ENCODE peak calls at places on chromosomes 11 and 22, in eight cellular contexts. One of them, this sample, is unnamed.

GRCh38 chr11:120869516-120870011 is 154.3 kb upstream of the TBCEL start:
- DNase-seq in adipocyte: no peak
- DNase-seq in M059J: no peak
- DNase-seq in fibroblast of mammary gland: no peak
- DNase-seq in 8988T: no peak
- DNase-seq in stimulated activated CD4-positive, alpha-beta T cell treated with anti-CD3 and anti-CD28 coated beads, Interleukin-1b, Interleukin-23, amount 100 ng/mL, for 4 hours: no peak
- DNase-seq in cardiac fibroblast: no peak
- DNase-seq in NCI-H1105: no peak
- DNase-seq in this sample: no peak

GRCh38 chr11:126164781-126165180 is 46.7 kb downstream of the RPUSD4 start:
- DNase-seq in 8988T: no peak
- DNase-seq in M059J: no peak
- DNase-seq in fibroblast of mammary gland: no peak
- DNase-seq in stimulated activated CD4-positive, alpha-beta T cell treated with anti-CD3 and anti-CD28 coated beads, Interleukin-1b, Interleukin-23, amount 100 ng/mL, for 4 hours: no peak
- DNase-seq in adipocyte: no peak
- DNase-seq in NCI-H1105: no peak
- DNase-seq in cardiac fibroblast: no peak
- DNase-seq in this sample: no peak

GRCh38 chr22:47245286-47245685 is 482.8 kb downstream of the TBC1D22A start:
- DNase-seq in stimulated activated CD4-positive, alpha-beta T cell treated with anti-CD3 and anti-CD28 coated beads, Interleukin-1b, Interleukin-23, amount 100 ng/mL, for 4 hours: no peak
- DNase-seq in cardiac fibroblast: no peak
- DNase-seq in NCI-H1105: no peak
- DNase-seq in adipocyte: no peak
- DNase-seq in M059J: no peak
- DNase-seq in fibroblast of mammary gland: no peak
- DNase-seq in 8988T: no peak
- DNase-seq in this sample: no peak

GRCh38 chr11:10522921-10523320 is 18.1 kb downstream of the RNF141 start:
- DNase-seq in adipocyte: peak
- DNase-seq in NCI-H1105: no peak
- DNase-seq in cardiac fibroblast: no peak
- DNase-seq in fibroblast of mammary gland: no peak
- DNase-seq in stimulated activated CD4-positive, alpha-beta T cell treated with anti-CD3 and anti-CD28 coated beads, Interleukin-1b, Interleukin-23, amount 100 ng/mL, for 4 hours: no peak
- DNase-seq in 8988T: no peak
- DNase-seq in M059J: no peak
- DNase-seq in this sample: no peak

GRCh38 chr11:74932797-74933196 is 16.1 kb downstream of the XRRA1 start:
- DNase-seq in adipocyte: no peak
- DNase-seq in cardiac fibroblast: no peak
- DNase-seq in 8988T: no peak
- DNase-seq in stimulated activated CD4-positive, alpha-beta T cell treated with anti-CD3 and anti-CD28 coated beads, Interleukin-1b, Interleukin-23, amount 100 ng/mL, for 4 hours: no peak
- DNase-seq in NCI-H1105: no peak
- DNase-seq in fibroblast of mammary gland: peak
- DNase-seq in M059J: peak
- DNase-seq in this sample: peak

GRCh38 chr22:39534591-39535301 is 2.2 kb upstream of the RPS19BP1 start:
- DNase-seq in NCI-H1105: peak
- DNase-seq in fibroblast of mammary gland: peak
- DNase-seq in adipocyte: peak
- DNase-seq in stimulated activated CD4-positive, alpha-beta T cell treated with anti-CD3 and anti-CD28 coated beads, Interleukin-1b, Interleukin-23, amount 100 ng/mL, for 4 hours: peak
- DNase-seq in M059J: peak
- DNase-seq in 8988T: peak
- DNase-seq in cardiac fibroblast: peak
- DNase-seq in this sample: no peak

GRCh38 chr11:76617553-76618265 is 52.8 kb downstream of the LRRC32 start:
- DNase-seq in NCI-H1105: no peak
- DNase-seq in adipocyte: peak
- DNase-seq in fibroblast of mammary gland: peak
- DNase-seq in 8988T: no peak
- DNase-seq in M059J: no peak
- DNase-seq in cardiac fibroblast: peak
- DNase-seq in stimulated activated CD4-positive, alpha-beta T cell treated with anti-CD3 and anti-CD28 coated beads, Interleukin-1b, Interleukin-23, amount 100 ng/mL, for 4 hours: no peak
- DNase-seq in this sample: peak

GRCh38 chr11:1231396-1232327 is 8.8 kb downstream of the MUC5B start:
- DNase-seq in NCI-H1105: peak
- DNase-seq in stimulated activated CD4-positive, alpha-beta T cell treated with anti-CD3 and anti-CD28 coated beads, Interleukin-1b, Interleukin-23, amount 100 ng/mL, for 4 hours: no peak
- DNase-seq in 8988T: peak
- DNase-seq in M059J: no peak
- DNase-seq in cardiac fibroblast: no peak
- DNase-seq in fibroblast of mammary gland: no peak
- DNase-seq in adipocyte: no peak
- DNase-seq in this sample: no peak

GRCh38 chr22:37560682-37561208 is 465 bp downstream of the CDC42EP1 start:
- DNase-seq in 8988T: no peak
- DNase-seq in M059J: peak
- DNase-seq in fibroblast of mammary gland: no peak
- DNase-seq in NCI-H1105: no peak
- DNase-seq in cardiac fibroblast: peak
- DNase-seq in stimulated activated CD4-positive, alpha-beta T cell treated with anti-CD3 and anti-CD28 coated beads, Interleukin-1b, Interleukin-23, amount 100 ng/mL, for 4 hours: no peak
- DNase-seq in adipocyte: peak
- DNase-seq in this sample: no peak

GRCh38 chr11:44943118-44943517 is 7.6 kb downstream of the TP53I11 start:
- DNase-seq in cardiac fibroblast: no peak
- DNase-seq in 8988T: no peak
- DNase-seq in NCI-H1105: no peak
- DNase-seq in fibroblast of mammary gland: no peak
- DNase-seq in M059J: no peak
- DNase-seq in stimulated activated CD4-positive, alpha-beta T cell treated with anti-CD3 and anti-CD28 coated beads, Interleukin-1b, Interleukin-23, amount 100 ng/mL, for 4 hours: peak
- DNase-seq in adipocyte: no peak
- DNase-seq in this sample: no peak

GRCh38 chr22:32828150-32828549 is 26.6 kb downstream of the TIMP3 start:
- DNase-seq in fibroblast of mammary gland: no peak
- DNase-seq in 8988T: no peak
- DNase-seq in adipocyte: no peak
- DNase-seq in M059J: no peak
- DNase-seq in stimulated activated CD4-positive, alpha-beta T cell treated with anti-CD3 and anti-CD28 coated beads, Interleukin-1b, Interleukin-23, amount 100 ng/mL, for 4 hours: no peak
- DNase-seq in cardiac fibroblast: no peak
- DNase-seq in NCI-H1105: no peak
- DNase-seq in this sample: no peak

GRCh38 chr22:23688571-23688970 is 2.2 kb upstream of the RGL4 start:
- DNase-seq in 8988T: no peak
- DNase-seq in NCI-H1105: no peak
- DNase-seq in M059J: no peak
- DNase-seq in fibroblast of mammary gland: no peak
- DNase-seq in stimulated activated CD4-positive, alpha-beta T cell treated with anti-CD3 and anti-CD28 coated beads, Interleukin-1b, Interleukin-23, amount 100 ng/mL, for 4 hours: no peak
- DNase-seq in cardiac fibroblast: no peak
- DNase-seq in adipocyte: no peak
- DNase-seq in this sample: no peak

GRCh38 chr11:35006389-35007128 is 90.1 kb downstream of the PDHX start:
- DNase-seq in cardiac fibroblast: no peak
- DNase-seq in adipocyte: no peak
- DNase-seq in NCI-H1105: no peak
- DNase-seq in M059J: peak
- DNase-seq in 8988T: no peak
- DNase-seq in stimulated activated CD4-positive, alpha-beta T cell treated with anti-CD3 and anti-CD28 coated beads, Interleukin-1b, Interleukin-23, amount 100 ng/mL, for 4 hours: no peak
- DNase-seq in fibroblast of mammary gland: no peak
- DNase-seq in this sample: no peak

GRCh38 chr11:42025404-42025803 is 566.0 kb upstream of the LRRC4C start:
- DNase-seq in stimulated activated CD4-positive, alpha-beta T cell treated with anti-CD3 and anti-CD28 coated beads, Interleukin-1b, Interleukin-23, amount 100 ng/mL, for 4 hours: no peak
- DNase-seq in cardiac fibroblast: peak
- DNase-seq in fibroblast of mammary gland: no peak
- DNase-seq in M059J: no peak
- DNase-seq in adipocyte: no peak
- DNase-seq in NCI-H1105: no peak
- DNase-seq in 8988T: no peak
- DNase-seq in this sample: no peak

GRCh38 chr11:112499908-112500204 is 239.2 kb upstream of the PLET1 start:
- DNase-seq in M059J: no peak
- DNase-seq in NCI-H1105: no peak
- DNase-seq in fibroblast of mammary gland: no peak
- DNase-seq in cardiac fibroblast: no peak
- DNase-seq in adipocyte: no peak
- DNase-seq in 8988T: no peak
- DNase-seq in stimulated activated CD4-positive, alpha-beta T cell treated with anti-CD3 and anti-CD28 coated beads, Interleukin-1b, Interleukin-23, amount 100 ng/mL, for 4 hours: no peak
- DNase-seq in this sample: no peak

GRCh38 chr11:134939046-134939445 is 527.0 kb upstream of the B3GAT1 start:
- DNase-seq in 8988T: no peak
- DNase-seq in fibroblast of mammary gland: no peak
- DNase-seq in stimulated activated CD4-positive, alpha-beta T cell treated with anti-CD3 and anti-CD28 coated beads, Interleukin-1b, Interleukin-23, amount 100 ng/mL, for 4 hours: no peak
- DNase-seq in cardiac fibroblast: no peak
- DNase-seq in M059J: no peak
- DNase-seq in NCI-H1105: no peak
- DNase-seq in adipocyte: no peak
- DNase-seq in this sample: no peak

GRCh38 chr11:112511906-112512305 is 251.2 kb upstream of the PLET1 start:
- DNase-seq in adipocyte: no peak
- DNase-seq in cardiac fibroblast: no peak
- DNase-seq in M059J: no peak
- DNase-seq in fibroblast of mammary gland: no peak
- DNase-seq in 8988T: no peak
- DNase-seq in stimulated activated CD4-positive, alpha-beta T cell treated with anti-CD3 and anti-CD28 coated beads, Interleukin-1b, Interleukin-23, amount 100 ng/mL, for 4 hours: no peak
- DNase-seq in NCI-H1105: no peak
- DNase-seq in this sample: no peak

GRCh38 chr11:11552688-11553087 is 69.1 kb downstream of the GALNT18 start:
- DNase-seq in 8988T: no peak
- DNase-seq in M059J: no peak
- DNase-seq in NCI-H1105: no peak
- DNase-seq in adipocyte: no peak
- DNase-seq in fibroblast of mammary gland: no peak
- DNase-seq in stimulated activated CD4-positive, alpha-beta T cell treated with anti-CD3 and anti-CD28 coated beads, Interleukin-1b, Interleukin-23, amount 100 ng/mL, for 4 hours: no peak
- DNase-seq in cardiac fibroblast: no peak
- DNase-seq in this sample: no peak

GRCh38 chr22:40436460-40437431 is 66.4 kb downstream of the SGSM3 start:
- DNase-seq in adipocyte: peak
- DNase-seq in NCI-H1105: peak
- DNase-seq in fibroblast of mammary gland: peak
- DNase-seq in cardiac fibroblast: peak
- DNase-seq in 8988T: no peak
- DNase-seq in stimulated activated CD4-positive, alpha-beta T cell treated with anti-CD3 and anti-CD28 coated beads, Interleukin-1b, Interleukin-23, amount 100 ng/mL, for 4 hours: no peak
- DNase-seq in M059J: peak
- DNase-seq in this sample: no peak

GRCh38 chr11:124812876-124813275 is 12.7 kb upstream of the MSANTD2 start:
- DNase-seq in fibroblast of mammary gland: no peak
- DNase-seq in cardiac fibroblast: peak
- DNase-seq in NCI-H1105: no peak
- DNase-seq in stimulated activated CD4-positive, alpha-beta T cell treated with anti-CD3 and anti-CD28 coated beads, Interleukin-1b, Interleukin-23, amount 100 ng/mL, for 4 hours: no peak
- DNase-seq in adipocyte: peak
- DNase-seq in 8988T: no peak
- DNase-seq in M059J: peak
- DNase-seq in this sample: no peak

GRCh38 chr11:40030867-40031266 is 1428.6 kb downstream of the LRRC4C start:
- DNase-seq in 8988T: no peak
- DNase-seq in fibroblast of mammary gland: no peak
- DNase-seq in NCI-H1105: no peak
- DNase-seq in stimulated activated CD4-positive, alpha-beta T cell treated with anti-CD3 and anti-CD28 coated beads, Interleukin-1b, Interleukin-23, amount 100 ng/mL, for 4 hours: no peak
- DNase-seq in M059J: no peak
- DNase-seq in adipocyte: no peak
- DNase-seq in cardiac fibroblast: no peak
- DNase-seq in this sample: no peak

GRCh38 chr11:36454991-36455611 is 55.0 kb downstream of the TRAF6 start:
- DNase-seq in 8988T: no peak
- DNase-seq in NCI-H1105: no peak
- DNase-seq in stimulated activated CD4-positive, alpha-beta T cell treated with anti-CD3 and anti-CD28 coated beads, Interleukin-1b, Interleukin-23, amount 100 ng/mL, for 4 hours: no peak
- DNase-seq in M059J: peak
- DNase-seq in fibroblast of mammary gland: no peak
- DNase-seq in cardiac fibroblast: peak
- DNase-seq in adipocyte: no peak
- DNase-seq in this sample: no peak

GRCh38 chr11:2742611-2743426 is 43.0 kb upstream of the KCNQ1OT1 start:
- DNase-seq in adipocyte: no peak
- DNase-seq in NCI-H1105: no peak
- DNase-seq in stimulated activated CD4-positive, alpha-beta T cell treated with anti-CD3 and anti-CD28 coated beads, Interleukin-1b, Interleukin-23, amount 100 ng/mL, for 4 hours: no peak
- DNase-seq in M059J: no peak
- DNase-seq in cardiac fibroblast: no peak
- DNase-seq in fibroblast of mammary gland: no peak
- DNase-seq in 8988T: no peak
- DNase-seq in this sample: no peak

GRCh38 chr11:82718307-82718706 is 15.4 kb downstream of the FAM181B start:
- DNase-seq in M059J: peak
- DNase-seq in NCI-H1105: peak
- DNase-seq in cardiac fibroblast: peak
- DNase-seq in adipocyte: peak
- DNase-seq in 8988T: peak
- DNase-seq in stimulated activated CD4-positive, alpha-beta T cell treated with anti-CD3 and anti-CD28 coated beads, Interleukin-1b, Interleukin-23, amount 100 ng/mL, for 4 hours: no peak
- DNase-seq in fibroblast of mammary gland: peak
- DNase-seq in this sample: no peak

GRCh38 chr11:18203723-18204122 is 31.1 kb downstream of the MRGPRX4 start:
- DNase-seq in adipocyte: no peak
- DNase-seq in M059J: peak
- DNase-seq in cardiac fibroblast: peak
- DNase-seq in 8988T: peak
- DNase-seq in stimulated activated CD4-positive, alpha-beta T cell treated with anti-CD3 and anti-CD28 coated beads, Interleukin-1b, Interleukin-23, amount 100 ng/mL, for 4 hours: no peak
- DNase-seq in NCI-H1105: no peak
- DNase-seq in fibroblast of mammary gland: peak
- DNase-seq in this sample: no peak

GRCh38 chr11:12381875-12382274 is 4.5 kb downstream of the PARVA start:
- DNase-seq in M059J: no peak
- DNase-seq in 8988T: no peak
- DNase-seq in NCI-H1105: no peak
- DNase-seq in adipocyte: no peak
- DNase-seq in cardiac fibroblast: no peak
- DNase-seq in stimulated activated CD4-positive, alpha-beta T cell treated with anti-CD3 and anti-CD28 coated beads, Interleukin-1b, Interleukin-23, amount 100 ng/mL, for 4 hours: no peak
- DNase-seq in fibroblast of mammary gland: no peak
- DNase-seq in this sample: peak

This sample was measured in retinal pigment epithelial cell.